ENCODE peak calls at places on chromosome 21, in six cellular contexts. U is AG10803, V is tibial nerve, W is ovary, K is upper lobe of right lung, Y is uterus. M is an unnamed sample.

GRCh38 chr21:43787180-43787533 is 2.2 kb upstream of the RRP1 start:
- DNase-seq in U (no peak), W (no peak), V (no peak), Y (no peak), K (no peak), M (no peak)

GRCh38 chr21:34166468-34166867 is 93.1 kb downstream of the MRPS6 start:
- DNase-seq in K (no peak), W (no peak), V (no peak), U (no peak), Y (no peak), M (no peak)

GRCh38 chr21:35281946-35282345 is 232.8 kb upstream of the RUNX1 start:
- DNase-seq in U (no peak), Y (no peak), V (no peak), K (no peak), W (no peak), M (no peak)

GRCh38 chr21:21200103-21200938 is 202.1 kb downstream of the NCAM2 start:
- DNase-seq in Y (peak; percentile 25), V (peak; percentile 53), K (no peak), W (no peak), U (peak; percentile 99), M (peak; percentile 97)

GRCh38 chr21:46243325-46243724 is 14.8 kb upstream of the LSS start:
- DNase-seq in Y (no peak), U (no peak), W (no peak), K (no peak), V (no peak), M (no peak)

GRCh38 chr21:38499296-38499695 is 1.0 kb upstream of the ERG start:
- DNase-seq in V (no peak), K (no peak), Y (no peak), W (no peak), U (no peak), M (no peak)

GRCh38 chr21:28402616-28402989 is 590.1 kb downstream of the LTN1 start:
- DNase-seq in W (no peak), V (no peak), U (no peak), Y (no peak), K (no peak), M (peak; percentile 18)

GRCh38 chr21:15060776-15061175 is 4.0 kb downstream of the NRIP1 start:
- DNase-seq in K (no peak), W (no peak), Y (no peak), V (no peak), U (peak; percentile 30), M (peak; percentile 53)

GRCh38 chr21:38831526-38832467 is 26.1 kb downstream of the ETS2 start:
- DNase-seq in V (peak; percentile 97), U (peak; percentile 97), K (no peak), W (no peak), Y (peak; percentile 95), M (peak; percentile 98)

DNA sequence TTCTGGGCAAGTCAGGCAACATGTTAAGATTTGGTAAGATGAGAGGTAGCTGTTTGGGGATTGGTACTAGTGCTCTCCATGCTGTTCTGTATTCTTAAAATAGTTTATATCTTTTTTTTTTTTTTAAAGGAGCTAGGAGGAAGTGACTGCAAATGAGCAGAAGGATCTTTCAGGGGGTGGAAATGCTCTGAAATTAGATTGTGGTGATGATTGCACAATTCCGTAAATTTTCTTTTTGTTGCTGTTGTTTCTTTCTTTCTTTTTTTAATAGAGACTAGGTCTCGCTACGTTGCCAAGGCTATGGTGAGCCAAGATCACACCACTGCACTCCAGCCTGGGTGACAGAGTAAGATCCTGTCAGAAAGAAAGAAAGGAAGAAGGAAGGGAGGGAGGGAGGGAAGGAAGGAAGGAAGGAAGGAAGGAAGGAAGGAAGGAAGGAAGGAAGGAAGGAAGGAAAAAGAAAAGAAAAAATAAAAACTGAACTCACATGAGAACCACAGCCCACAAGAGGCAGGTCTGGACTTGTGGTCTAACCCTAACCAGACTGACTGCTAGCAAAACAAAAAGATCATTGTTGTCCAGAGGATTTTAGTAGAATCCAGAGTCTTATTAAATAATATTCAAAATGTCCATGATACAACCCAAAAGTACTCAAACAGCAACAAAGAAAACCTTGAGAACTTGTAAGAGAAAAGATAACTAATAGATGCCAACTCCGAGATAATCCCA is 4.5 kb upstream of the ITGB2 start:
- DNase-seq in V (no peak), Y (no peak), K (no peak), U (peak; percentile 83), W (no peak), M (peak; percentile 58)
- H3K4me3 ChIP-seq in V (no peak overlapping the region), Y (no peak overlapping the region), K (no peak overlapping the region), U (no peak overlapping the region), W (no peak overlapping the region), M (no peak overlapping the region)

DNA sequence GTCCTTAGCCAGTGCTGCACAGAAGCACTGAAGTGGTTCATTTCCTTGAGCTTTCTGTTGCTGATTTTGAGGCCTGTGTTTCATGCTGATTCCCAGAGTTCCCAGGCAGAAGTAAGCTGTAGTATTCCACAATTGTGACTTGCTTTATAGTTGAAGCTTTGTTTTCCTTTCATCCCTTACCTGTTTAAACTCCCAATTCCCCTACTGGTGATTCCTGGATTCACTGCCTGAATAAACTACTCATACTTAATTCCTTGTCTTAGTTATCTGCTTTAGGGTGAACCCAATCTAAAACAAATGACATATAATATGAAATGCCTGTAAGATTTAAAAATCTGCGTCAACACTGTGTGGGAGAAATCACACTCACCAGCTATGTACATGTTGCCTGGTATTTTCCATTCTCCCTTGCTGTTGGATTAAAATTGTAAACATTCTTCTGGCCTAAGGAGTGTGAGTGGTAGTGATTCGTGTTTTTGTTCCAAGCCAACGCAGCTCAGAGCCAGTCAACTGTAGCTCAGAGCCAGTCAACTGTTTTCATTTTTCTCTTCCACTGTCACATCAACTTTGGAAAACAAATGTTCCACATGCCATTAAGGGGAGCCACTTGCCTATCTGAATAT is 879.4 kb downstream of the MRPL39 start:
- DNase-seq in V (no peak), K (no peak), U (no peak), Y (no peak), W (no peak), M (no peak)
- TF ChIP-seq CTCF in V (no peak), K (no peak), U (no peak), Y (no peak), W (no peak), M (no peak)

GRCh38 chr21:32415451-32415850 is 2.9 kb downstream of the EVA1C start:
- DNase-seq in V (no peak), K (no peak), Y (no peak), U (no peak), W (no peak), M (no peak)

GRCh38 chr21:32412998-32413504 is 545 bp downstream of the EVA1C start:
- DNase-seq in U (no peak), W (peak; percentile 69), Y (peak; percentile 63), V (peak; percentile 41), K (peak; percentile 80), M (peak; percentile 46)

GRCh38 chr21:32413697-32414578 is 1.4 kb downstream of the EVA1C start:
- DNase-seq in Y (peak; percentile 74), U (no peak), W (no peak), K (peak; percentile 81), V (peak; percentile 43), M (peak; percentile 49)

GRCh38 chr21:32415999-32416398 is 3.5 kb downstream of the EVA1C start:
- DNase-seq in K (no peak), V (no peak), U (no peak), Y (no peak), W (no peak), M (peak; percentile 7)

DNA sequence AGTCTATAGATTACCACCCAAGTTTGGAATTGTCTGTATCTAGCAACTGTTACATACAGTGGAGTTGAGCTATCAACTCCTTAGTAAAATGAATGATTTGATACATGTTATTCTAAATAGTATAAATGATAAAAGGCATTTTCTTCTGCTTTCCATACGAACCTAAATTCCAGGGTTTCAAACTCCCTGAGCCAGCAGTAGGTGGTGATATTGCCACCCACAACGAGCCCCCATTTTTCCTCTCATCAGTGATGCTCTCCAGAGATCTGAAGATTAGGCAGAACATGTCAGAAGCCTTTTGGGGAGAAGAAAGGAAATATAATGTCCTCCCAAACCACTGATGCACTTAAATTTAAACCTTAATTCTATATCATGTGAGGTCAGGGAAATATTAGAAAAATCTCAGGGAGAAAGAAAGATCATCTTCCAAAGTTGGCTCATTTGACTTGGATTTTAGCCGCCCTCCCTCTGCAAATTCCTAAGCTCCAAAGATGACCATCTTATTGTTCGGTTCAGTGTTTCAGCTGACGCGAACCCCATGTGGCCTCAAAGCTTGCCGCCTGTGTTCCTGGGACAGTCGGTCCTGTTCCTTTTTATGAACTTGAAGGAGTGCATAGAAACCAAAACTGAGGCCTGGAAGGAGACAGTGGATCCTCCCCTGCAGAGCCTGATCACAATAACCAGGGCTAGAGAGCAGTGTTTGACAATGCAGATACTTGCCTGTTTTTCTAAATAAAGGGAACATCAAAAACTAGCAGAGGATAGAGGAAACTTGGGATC is 2.3 kb downstream of the EVA1C start:
- DNase-seq in V (no peak), U (no peak), W (no peak), K (no peak), Y (no peak), M (peak; percentile 50)
- H3K4me3 ChIP-seq in V (no peak overlapping the region), U (no peak overlapping the region), W (peak overlapping the region; percentile 59), K (peak overlapping the region; percentile 80), Y (peak overlapping the region; percentile 90), M (no peak overlapping the region)

GRCh38 chr21:31536138-31536537 is 123.4 kb upstream of the SOD1 start:
- DNase-seq in Y (no peak), V (no peak), K (peak; percentile 13), W (no peak), U (no peak), M (no peak)

GRCh38 chr21:31538821-31539220 is 120.7 kb upstream of the SOD1 start:
- DNase-seq in W (no peak), Y (no peak), U (no peak), K (no peak), V (no peak), M (no peak)

GRCh38 chr21:31543191-31543590 is 116.3 kb upstream of the SOD1 start:
- DNase-seq in U (no peak), K (no peak), Y (no peak), W (peak; percentile 45), V (peak; percentile 44), M (no peak)

DNA sequence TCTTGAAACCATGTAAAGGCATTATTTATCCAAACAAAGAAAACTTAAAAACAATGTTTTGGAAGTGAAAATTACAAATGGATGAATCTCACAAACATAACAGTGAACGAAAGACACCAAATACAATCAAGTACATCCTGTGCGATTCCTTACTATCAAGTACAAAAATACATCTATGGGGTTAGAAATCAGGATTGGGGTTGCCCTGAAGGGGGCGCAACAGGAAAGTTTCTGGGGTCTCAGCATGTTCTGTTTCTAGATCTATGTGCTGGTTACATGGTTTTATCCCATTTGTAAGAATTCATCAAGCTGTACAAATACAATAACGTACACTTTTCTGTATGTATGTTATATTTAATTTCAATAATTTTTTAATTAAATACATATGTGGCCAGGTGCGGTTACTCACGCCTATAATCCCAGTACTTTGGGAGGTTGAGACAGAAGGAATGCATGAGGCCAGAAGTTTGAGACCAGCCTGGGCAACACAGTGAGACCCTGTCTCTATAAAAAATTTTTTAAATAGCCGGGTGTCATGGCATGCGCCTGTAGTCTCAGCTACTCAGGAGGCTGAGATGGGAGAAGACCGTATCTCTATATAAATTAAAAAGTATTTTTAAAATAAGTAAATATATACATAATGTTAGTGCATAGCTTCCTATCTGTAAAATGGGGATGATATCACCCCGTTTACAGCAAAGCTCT is 121.5 kb upstream of the SOD1 start:
- DNase-seq in K (no peak), U (no peak), Y (no peak), V (no peak), W (no peak), M (no peak)
- TF ChIP-seq CTCF in K (no peak), U (no peak), Y (no peak), V (no peak), W (no peak), M (no peak)

DNA sequence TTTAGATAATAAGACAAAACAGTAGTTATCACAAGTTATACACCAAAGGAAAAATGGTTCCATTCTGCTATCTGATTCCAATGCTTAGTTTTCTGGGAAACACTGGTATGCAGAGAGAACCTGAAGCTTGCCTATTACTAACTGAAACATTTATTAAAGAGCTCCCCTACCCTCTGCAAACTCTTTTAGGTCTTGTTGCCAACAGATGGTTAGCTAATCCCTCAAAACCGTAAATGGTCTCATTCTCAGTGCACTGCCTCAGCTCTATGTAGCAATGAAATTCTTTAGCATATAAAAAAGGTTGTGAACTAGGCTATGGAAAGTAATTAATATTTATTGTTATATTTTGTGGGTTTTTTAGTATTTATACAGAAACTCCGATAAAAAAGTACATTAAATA is 20.4 kb downstream of the C21orf91 start:
- DNase-seq in W (no peak), Y (no peak), K (no peak), U (peak; percentile 24), V (no peak), M (no peak)
- H3K4me3 ChIP-seq in W (no peak overlapping the region), Y (no peak overlapping the region), K (no peak overlapping the region), U (no peak overlapping the region), V (no peak overlapping the region), M (no peak overlapping the region)